ENCODE peak calls at places on chromosomes 12 and 14, in eight cellular contexts. One of them, this sample, is unnamed. For H3K4me1 and H3K9me3, the result is how much of the 10 kb centered on the place peaks cover.

GRCh38 chr14:39177168-39177545 is 2.1 kb downstream of the PNN start:
- DNase-seq in prostate gland: no peak
- DNase-seq in sigmoid colon: no peak
- DNase-seq in Panc1: no peak
- DNase-seq in thoracic aorta: no peak
- DNase-seq in heart right ventricle: no peak
- DNase-seq in upper lobe of left lung: no peak
- DNase-seq in H1: no peak
- DNase-seq in this sample: no peak

GRCh38 chr14:68585690-68586089 is 207.2 kb downstream of the ZFP36L1 start:
- DNase-seq in prostate gland: no peak
- DNase-seq in sigmoid colon: no peak
- DNase-seq in Panc1: no peak
- DNase-seq in thoracic aorta: no peak
- DNase-seq in heart right ventricle: no peak
- DNase-seq in upper lobe of left lung: no peak
- DNase-seq in H1: no peak
- DNase-seq in this sample: no peak

GRCh38 chr12:109899783-109900751 is at the start of gene TCHP:
- DNase-seq in prostate gland: peak
- DNase-seq in sigmoid colon: peak
- DNase-seq in Panc1: peak
- DNase-seq in thoracic aorta: peak
- DNase-seq in heart right ventricle: peak
- DNase-seq in upper lobe of left lung: peak
- DNase-seq in H1: peak
- DNase-seq in this sample: peak

GRCh38 chr12:57694459-57695019 is 607 bp downstream of the OS9 start:
- DNase-seq in prostate gland: no peak
- DNase-seq in sigmoid colon: no peak
- DNase-seq in Panc1: no peak
- DNase-seq in thoracic aorta: no peak
- DNase-seq in heart right ventricle: no peak
- DNase-seq in upper lobe of left lung: no peak
- DNase-seq in H1: no peak
- DNase-seq in this sample: peak

GRCh38 chr14:105851716-105852377 is 325.5 kb downstream of the TMEM121 start:
- DNase-seq in prostate gland: no peak
- DNase-seq in sigmoid colon: peak
- DNase-seq in Panc1: no peak
- DNase-seq in thoracic aorta: no peak
- DNase-seq in heart right ventricle: no peak
- DNase-seq in upper lobe of left lung: peak
- DNase-seq in H1: no peak
- DNase-seq in this sample: no peak

GRCh38 chr14:92464716-92465115 is 48.9 kb upstream of the RIN3 start:
- DNase-seq in prostate gland: no peak
- DNase-seq in sigmoid colon: peak
- DNase-seq in Panc1: no peak
- DNase-seq in thoracic aorta: no peak
- DNase-seq in heart right ventricle: no peak
- DNase-seq in upper lobe of left lung: no peak
- DNase-seq in H1: no peak
- DNase-seq in this sample: no peak

GRCh38 chr12:119115296-119115905 is 63.3 kb upstream of the HSPB8 start:
- DNase-seq in prostate gland: peak
- DNase-seq in sigmoid colon: no peak
- DNase-seq in Panc1: peak
- DNase-seq in thoracic aorta: no peak
- DNase-seq in heart right ventricle: peak
- DNase-seq in upper lobe of left lung: no peak
- DNase-seq in H1: peak
- DNase-seq in this sample: peak

GRCh38 chr12:110180591-110181005 is 56.4 kb downstream of the IFT81 start:
- DNase-seq in prostate gland: no peak
- DNase-seq in sigmoid colon: no peak
- DNase-seq in Panc1: no peak
- DNase-seq in thoracic aorta: no peak
- DNase-seq in heart right ventricle: no peak
- DNase-seq in upper lobe of left lung: no peak
- DNase-seq in H1: no peak
- DNase-seq in this sample: no peak

GRCh38 chr12:10940389-10940788 is 1.3 kb upstream of the TAS2R14 start:
- DNase-seq in prostate gland: no peak
- DNase-seq in sigmoid colon: no peak
- DNase-seq in Panc1: no peak
- DNase-seq in thoracic aorta: no peak
- DNase-seq in heart right ventricle: no peak
- DNase-seq in upper lobe of left lung: no peak
- DNase-seq in H1: no peak
- DNase-seq in this sample: no peak

GRCh38 chr14:36856095-36856878 is 194.6 kb downstream of the PAX9 start:
- DNase-seq in prostate gland: peak
- DNase-seq in sigmoid colon: no peak
- DNase-seq in Panc1: no peak
- DNase-seq in thoracic aorta: no peak
- DNase-seq in heart right ventricle: no peak
- DNase-seq in upper lobe of left lung: no peak
- DNase-seq in H1: no peak
- DNase-seq in this sample: no peak

GRCh38 chr12:49331360-49332222 is 5.4 kb downstream of the C1QL4 start:
- DNase-seq in prostate gland: peak
- DNase-seq in sigmoid colon: peak
- DNase-seq in Panc1: no peak
- DNase-seq in thoracic aorta: no peak
- DNase-seq in heart right ventricle: peak
- DNase-seq in upper lobe of left lung: no peak
- DNase-seq in H1: peak
- DNase-seq in this sample: peak

GRCh38 chr14:55556929-55557623 is 22.9 kb upstream of the KTN1 start:
- DNase-seq in prostate gland: peak
- DNase-seq in sigmoid colon: peak
- DNase-seq in Panc1: no peak
- DNase-seq in thoracic aorta: no peak
- DNase-seq in heart right ventricle: peak
- DNase-seq in upper lobe of left lung: no peak
- DNase-seq in H1: no peak
- DNase-seq in this sample: peak

GRCh38 chr12:12794686-12795085 is 9.2 kb downstream of the APOLD1 start:
- DNase-seq in prostate gland: no peak
- DNase-seq in sigmoid colon: no peak
- DNase-seq in Panc1: no peak
- DNase-seq in thoracic aorta: no peak
- DNase-seq in heart right ventricle: no peak
- DNase-seq in upper lobe of left lung: no peak
- DNase-seq in H1: no peak
- DNase-seq in this sample: no peak

GRCh38 chr12:116060765-116061164 is 216.7 kb downstream of the MED13L start:
- DNase-seq in prostate gland: no peak
- DNase-seq in sigmoid colon: no peak
- DNase-seq in Panc1: no peak
- DNase-seq in thoracic aorta: no peak
- DNase-seq in heart right ventricle: no peak
- DNase-seq in upper lobe of left lung: no peak
- DNase-seq in H1: no peak
- DNase-seq in this sample: no peak

GRCh38 chr12:106892075-106892474 is 63.6 kb upstream of the TMEM263 start:
- DNase-seq in prostate gland: no peak
- DNase-seq in sigmoid colon: no peak
- DNase-seq in Panc1: no peak
- DNase-seq in thoracic aorta: no peak
- DNase-seq in heart right ventricle: no peak
- DNase-seq in upper lobe of left lung: no peak
- DNase-seq in H1: no peak
- DNase-seq in this sample: no peak

GRCh38 chr14:74552623-74553022 is 59.1 kb downstream of the ISCA2 start:
- DNase-seq in prostate gland: no peak
- DNase-seq in sigmoid colon: peak
- DNase-seq in Panc1: no peak
- DNase-seq in thoracic aorta: peak
- DNase-seq in heart right ventricle: peak
- DNase-seq in upper lobe of left lung: no peak
- DNase-seq in H1: no peak
- DNase-seq in this sample: no peak

GRCh38 chr12:88854260-88854659 is 274.0 kb upstream of the KITLG start:
- DNase-seq in prostate gland: no peak
- DNase-seq in sigmoid colon: no peak
- DNase-seq in Panc1: no peak
- DNase-seq in thoracic aorta: no peak
- DNase-seq in heart right ventricle: no peak
- DNase-seq in upper lobe of left lung: no peak
- DNase-seq in H1: no peak
- DNase-seq in this sample: no peak

GRCh38 chr12:57579677-57580465 is 11.1 kb upstream of the PIP4K2C start:
- DNase-seq in prostate gland: no peak
- DNase-seq in sigmoid colon: no peak
- DNase-seq in Panc1: no peak
- DNase-seq in thoracic aorta: no peak
- DNase-seq in heart right ventricle: no peak
- DNase-seq in upper lobe of left lung: no peak
- DNase-seq in H1: no peak
- DNase-seq in this sample: no peak

GRCh38 chr12:60693019-60693626 is 1097.3 kb downstream of the SLC16A7 start:
- DNase-seq in prostate gland: no peak
- DNase-seq in sigmoid colon: no peak
- DNase-seq in Panc1: no peak
- DNase-seq in thoracic aorta: no peak
- DNase-seq in heart right ventricle: no peak
- DNase-seq in upper lobe of left lung: no peak
- DNase-seq in H1: no peak
- DNase-seq in this sample: no peak

GRCh38 chr12:86044396-86044795 is 170.3 kb downstream of the NTS start:
- DNase-seq in prostate gland: no peak
- DNase-seq in sigmoid colon: no peak
- DNase-seq in Panc1: no peak
- DNase-seq in thoracic aorta: no peak
- DNase-seq in heart right ventricle: no peak
- DNase-seq in upper lobe of left lung: no peak
- DNase-seq in H1: no peak
- DNase-seq in this sample: no peak

GRCh38 chr12:131388164-131388795 is 322.6 kb upstream of the SFSWAP start:
- DNase-seq in prostate gland: no peak
- DNase-seq in sigmoid colon: no peak
- DNase-seq in Panc1: no peak
- DNase-seq in thoracic aorta: no peak
- DNase-seq in heart right ventricle: no peak
- DNase-seq in upper lobe of left lung: no peak
- DNase-seq in H1: no peak
- DNase-seq in this sample: no peak

GRCh38 chr12:24396266-24396665 is 446.8 kb upstream of the SOX5 start:
- DNase-seq in prostate gland: no peak
- DNase-seq in sigmoid colon: no peak
- DNase-seq in Panc1: no peak
- DNase-seq in thoracic aorta: no peak
- DNase-seq in heart right ventricle: no peak
- DNase-seq in upper lobe of left lung: no peak
- DNase-seq in H1: no peak
- DNase-seq in this sample: no peak

GRCh38 chr14:55302770-55303472 is 31.7 kb downstream of the FBXO34 start:
- DNase-seq in prostate gland: no peak
- DNase-seq in sigmoid colon: no peak
- DNase-seq in Panc1: no peak
- DNase-seq in thoracic aorta: no peak
- DNase-seq in heart right ventricle: no peak
- DNase-seq in upper lobe of left lung: no peak
- DNase-seq in H1: no peak
- DNase-seq in this sample: no peak

GRCh38 chr12:39300799-39301198 is 142.1 kb downstream of the KIF21A start:
- DNase-seq in prostate gland: no peak
- DNase-seq in sigmoid colon: no peak
- DNase-seq in Panc1: no peak
- DNase-seq in thoracic aorta: no peak
- DNase-seq in heart right ventricle: no peak
- DNase-seq in upper lobe of left lung: no peak
- DNase-seq in H1: no peak
- DNase-seq in this sample: no peak

GRCh38 chr12:12181516-12181915 is 85.3 kb downstream of the LRP6 start:
- DNase-seq in prostate gland: no peak
- DNase-seq in sigmoid colon: no peak
- DNase-seq in Panc1: no peak
- DNase-seq in thoracic aorta: no peak
- DNase-seq in heart right ventricle: no peak
- DNase-seq in upper lobe of left lung: no peak
- DNase-seq in H1: no peak
- DNase-seq in this sample: no peak

DNA sequence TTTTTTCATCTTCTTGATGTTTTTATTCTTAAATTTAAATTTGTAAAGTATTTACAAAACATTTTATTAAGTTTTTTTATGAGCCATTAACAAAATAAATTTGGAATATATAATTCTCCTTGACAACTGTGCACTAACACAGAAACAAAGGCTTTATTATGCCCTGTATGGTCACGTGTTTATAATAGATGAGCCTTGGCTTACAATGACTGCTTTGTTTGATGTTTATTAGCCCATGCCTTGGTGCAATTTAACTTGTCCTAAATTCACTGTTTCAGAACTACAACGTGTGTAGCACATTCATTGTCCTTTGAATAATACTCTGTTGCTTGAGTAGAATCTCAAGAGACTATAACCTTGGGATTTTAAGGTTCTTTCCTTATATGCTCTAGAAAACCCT is 59.8 kb downstream of the CNTN1 start:
- DNase-seq in prostate gland: no peak
- DNase-seq in sigmoid colon: no peak
- DNase-seq in Panc1: no peak
- DNase-seq in thoracic aorta: no peak
- DNase-seq in heart right ventricle: no peak
- DNase-seq in upper lobe of left lung: no peak
- DNase-seq in H1: no peak
- DNase-seq in this sample: no peak
- H3K4me3 ChIP-seq in prostate gland: no peak
- H3K4me3 ChIP-seq in sigmoid colon: no peak
- H3K4me3 ChIP-seq in Panc1: no peak
- H3K4me3 ChIP-seq in thoracic aorta: no peak
- H3K4me3 ChIP-seq in heart right ventricle: no peak
- H3K4me3 ChIP-seq in upper lobe of left lung: no peak
- H3K4me3 ChIP-seq in H1: no peak
- H3K4me3 ChIP-seq in this sample: no peak

GRCh38 chr14:50937800-50938199 is 6.5 kb downstream of the PYGL start:
- DNase-seq in prostate gland: no peak
- DNase-seq in sigmoid colon: no peak
- DNase-seq in Panc1: no peak
- DNase-seq in thoracic aorta: no peak
- DNase-seq in heart right ventricle: no peak
- DNase-seq in upper lobe of left lung: no peak
- DNase-seq in H1: no peak
- DNase-seq in this sample: no peak
- H3K4me1 ChIP-seq in prostate gland: under half
- H3K4me1 ChIP-seq in sigmoid colon: under half
- H3K4me1 ChIP-seq in Panc1: under half
- H3K4me1 ChIP-seq in thoracic aorta: under half
- H3K4me1 ChIP-seq in heart right ventricle: under half
- H3K4me1 ChIP-seq in upper lobe of left lung: under half
- H3K4me1 ChIP-seq in H1: under half
- H3K4me1 ChIP-seq in this sample: under half

GRCh38 chr14:45786266-45786665 is 533.3 kb upstream of the MIS18BP1 start:
- DNase-seq in prostate gland: no peak
- DNase-seq in sigmoid colon: no peak
- DNase-seq in Panc1: no peak
- DNase-seq in thoracic aorta: no peak
- DNase-seq in heart right ventricle: no peak
- DNase-seq in upper lobe of left lung: no peak
- DNase-seq in H1: no peak
- DNase-seq in this sample: no peak
- H3K9me3 ChIP-seq in prostate gland: under half
- H3K9me3 ChIP-seq in sigmoid colon: under half
- H3K9me3 ChIP-seq in Panc1: under half
- H3K9me3 ChIP-seq in thoracic aorta: under half
- H3K9me3 ChIP-seq in heart right ventricle: under half
- H3K9me3 ChIP-seq in upper lobe of left lung: under half
- H3K9me3 ChIP-seq in H1: under half
- H3K9me3 ChIP-seq in this sample: under half

GRCh38 chr12:80162177-80162576 is 62.8 kb downstream of the OTOGL start:
- DNase-seq in prostate gland: no peak
- DNase-seq in sigmoid colon: no peak
- DNase-seq in Panc1: no peak
- DNase-seq in thoracic aorta: no peak
- DNase-seq in heart right ventricle: no peak
- DNase-seq in upper lobe of left lung: no peak
- DNase-seq in H1: no peak
- DNase-seq in this sample: no peak
- H3K4me3 ChIP-seq in prostate gland: no peak
- H3K4me3 ChIP-seq in sigmoid colon: no peak
- H3K4me3 ChIP-seq in Panc1: no peak
- H3K4me3 ChIP-seq in thoracic aorta: no peak
- H3K4me3 ChIP-seq in heart right ventricle: no peak
- H3K4me3 ChIP-seq in upper lobe of left lung: no peak
- H3K4me3 ChIP-seq in H1: no peak
- H3K4me3 ChIP-seq in this sample: no peak